ENCODE peak calls at places on chromosomes 2 and 18, in seven cellular contexts. J is mucosa of descending colon; U is prostate gland; A is pancreas; R is mammary epithelial cell; M is tibial nerve; F is naive thymus-derived CD4-positive, alpha-beta T cell. H is an unnamed sample. For H3K9me3, the result is how much of the 10 kb centered on the place peaks cover.

GRCh38 chr18:9137168-9138066 is 836 bp downstream of the ANKRD12 start:
- DNase-seq in U (peak), A (peak), M (peak), F (peak), R (peak), J (peak), H (peak)

GRCh38 chr2:96115631-96116423 is 544 bp downstream of the ADRA2B start:
- DNase-seq in R (no peak), A (no peak), F (no peak), U (no peak), J (peak), M (no peak), H (no peak)

GRCh38 chr2:14536976-14537375 is 95.5 kb upstream of the LRATD1 start:
- DNase-seq in F (no peak), R (no peak), M (no peak), J (no peak), U (no peak), A (no peak), H (no peak)

GRCh38 chr2:112006076-112006410 is 49.0 kb upstream of the TMEM87B start:
- DNase-seq in F (no peak), R (peak), U (no peak), M (no peak), J (no peak), A (no peak), H (no peak)

GRCh38 chr2:222715729-222716128 is 44.3 kb downstream of the MOGAT1 start:
- DNase-seq in A (no peak), U (no peak), F (no peak), J (peak), R (no peak), M (no peak), H (no peak)

GRCh38 chr18:50373531-50373930 is 1.3 kb upstream of the SKA1 start:
- DNase-seq in R (no peak), U (no peak), J (peak), A (peak), F (no peak), M (no peak), H (no peak)

GRCh38 chr2:73341039-73341438 is 44.6 kb upstream of the ALMS1 start:
- DNase-seq in U (no peak), M (no peak), J (no peak), A (no peak), R (no peak), F (no peak), H (no peak)

GRCh38 chr18:51226068-51226467 is 28.6 kb upstream of the MEX3C start:
- DNase-seq in R (no peak), J (no peak), A (no peak), U (no peak), M (no peak), F (no peak), H (no peak)

GRCh38 chr2:187169864-187170263 is 278.2 kb downstream of the CALCRL start:
- DNase-seq in R (no peak), U (no peak), J (no peak), A (no peak), F (no peak), M (no peak), H (no peak)

DNA sequence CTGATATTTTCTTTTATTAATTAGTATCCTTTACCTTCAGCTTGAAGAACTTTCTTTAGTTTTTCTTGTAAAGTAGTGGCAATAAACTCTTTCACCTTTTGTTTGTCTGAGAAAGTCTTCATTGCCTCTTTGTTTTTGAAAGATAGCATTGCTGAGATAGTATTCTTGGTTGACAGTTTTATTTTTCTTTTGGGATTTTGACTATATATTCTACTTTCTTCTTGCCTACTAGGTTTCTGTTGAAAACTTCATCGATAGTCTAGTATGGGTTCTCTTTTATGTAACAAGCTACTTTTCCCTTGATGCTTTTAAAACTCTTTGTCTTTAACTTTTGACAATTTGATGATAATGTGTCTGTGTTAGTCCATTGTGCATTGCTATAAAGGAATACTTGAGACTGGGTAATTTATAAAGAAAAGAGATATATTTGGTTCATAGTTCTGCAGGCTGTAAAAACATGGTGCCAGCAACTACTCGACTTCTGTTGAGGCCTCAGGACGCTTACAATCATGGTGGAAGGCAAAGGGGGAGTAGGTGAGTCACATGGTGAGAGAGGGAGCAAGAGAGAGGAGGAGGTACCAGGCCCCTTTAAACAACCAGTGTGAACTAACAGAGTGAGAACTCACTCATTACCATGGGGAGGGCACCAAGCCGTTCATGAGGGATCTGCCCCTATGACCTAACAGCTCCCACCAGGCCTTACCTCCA is 12.0 kb downstream of the CCDC150 start:
- DNase-seq in F (no peak), J (no peak), M (no peak), U (no peak), A (no peak), R (no peak), H (no peak)
- H3K9me3 ChIP-seq in F (under half), J (under half), M (under half), U (under half), A (under half), R (under half), H (under half)

GRCh38 chr2:105143467-105144127 is 97.9 kb upstream of the GPR45 start:
- DNase-seq in R (peak), F (no peak), U (peak), M (no peak), J (peak), A (no peak), H (no peak)
- H3K4me3 ChIP-seq in R (peak), F (peak), U (peak), M (peak), J (no peak), A (no peak), H (no peak)

DNA sequence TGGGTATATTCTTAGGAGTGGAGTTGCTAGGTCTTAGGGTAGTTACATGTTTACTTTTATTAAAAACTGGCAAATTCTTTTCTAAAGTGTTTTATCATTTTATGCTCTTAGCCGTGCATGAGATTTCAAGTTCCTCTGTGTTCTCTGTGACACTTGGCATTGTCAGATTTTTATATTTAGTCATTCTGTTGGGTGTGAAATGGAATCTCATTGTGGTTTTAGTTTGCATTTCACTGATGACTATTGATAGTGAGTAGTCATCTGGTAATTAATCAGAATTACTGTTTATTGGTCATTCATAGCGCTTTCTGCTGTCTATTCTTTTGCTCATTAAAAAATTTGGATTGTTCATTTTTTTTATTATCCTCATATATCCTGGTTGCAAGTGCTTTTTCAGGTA is 34.1 kb downstream of the RAB3GAP1 start:
- DNase-seq in R (peak), U (no peak), J (no peak), F (no peak), M (no peak), A (no peak), H (no peak)
- H3K9me3 ChIP-seq in R (under half), U (under half), J (under half), F (under half), M (under half), A (under half), H (under half)

DNA sequence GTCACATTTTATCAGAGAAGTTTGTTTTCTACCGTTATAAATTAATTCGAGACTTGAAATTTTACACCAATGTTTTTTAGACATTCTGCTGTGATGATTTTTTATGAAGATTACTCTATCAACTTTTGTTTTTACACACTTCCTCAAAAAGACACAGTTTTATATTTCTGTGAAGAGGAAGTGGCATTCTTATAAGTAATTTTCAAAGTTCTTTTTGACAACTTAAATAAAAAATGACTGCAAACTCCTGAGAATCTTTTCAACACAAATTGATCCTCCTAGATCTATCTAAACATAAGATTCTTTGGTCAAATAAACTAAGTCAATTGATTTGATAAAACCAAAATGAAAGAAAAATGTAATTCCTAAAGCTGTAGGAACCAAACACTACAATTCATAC is 13.7 kb downstream of the ANKRD44 start:
- DNase-seq in M (no peak), R (no peak), A (no peak), J (no peak), U (no peak), F (no peak), H (no peak)
- H3K4me3 ChIP-seq in M (no peak), R (no peak), A (no peak), J (no peak), U (no peak), F (peak), H (no peak)

GRCh38 chr2:12202702-12203101 is 456.3 kb downstream of the LPIN1 start:
- DNase-seq in J (peak), M (no peak), A (no peak), U (no peak), R (no peak), F (no peak), H (no peak)

GRCh38 chr2:12205086-12205485 is 458.7 kb downstream of the LPIN1 start:
- DNase-seq in U (no peak), F (no peak), M (no peak), A (no peak), J (no peak), R (no peak), H (no peak)

GRCh38 chr2:12201369-12201768 is 454.9 kb downstream of the LPIN1 start:
- DNase-seq in J (peak), A (no peak), R (no peak), F (no peak), M (no peak), U (no peak), H (no peak)

GRCh38 chr2:12202301-12202700 is 455.9 kb downstream of the LPIN1 start:
- DNase-seq in J (no peak), F (no peak), R (peak), U (no peak), A (no peak), M (no peak), H (no peak)

GRCh38 chr2:12203528-12203927 is 457.1 kb downstream of the LPIN1 start:
- DNase-seq in F (no peak), M (no peak), J (no peak), U (no peak), A (no peak), R (no peak), H (no peak)
- H3K9me3 ChIP-seq in F (under half), M (under half), J (under half), U (under half), A (under half), R (under half), H (under half)

DNA sequence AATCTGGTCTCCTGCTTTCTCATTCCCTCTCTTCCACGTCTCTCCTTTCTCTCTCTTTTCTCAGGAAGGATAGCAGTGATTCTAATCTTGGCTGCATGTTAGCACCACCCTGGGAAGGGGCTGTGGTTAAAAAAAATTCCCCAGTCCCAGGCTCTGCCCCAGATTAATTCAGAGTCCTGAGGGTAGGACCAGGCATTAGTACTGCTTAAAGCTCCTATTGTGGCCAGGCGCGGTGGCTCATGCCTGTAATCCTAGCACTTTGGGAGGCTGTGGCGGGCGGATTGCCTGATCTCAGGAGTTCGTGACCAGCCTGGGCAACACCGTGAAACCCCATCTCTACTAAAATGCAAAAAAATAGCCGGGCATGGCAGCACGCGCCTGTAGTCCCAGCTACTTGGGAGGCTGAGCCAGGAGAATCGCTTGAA is 35.4 kb upstream of the EML4 start:
- DNase-seq in J (no peak), R (no peak), M (no peak), F (no peak), U (no peak), A (no peak), H (no peak)
- H3K4me3 ChIP-seq in J (no peak), R (no peak), M (no peak), F (no peak), U (no peak), A (no peak), H (no peak)

GRCh38 chr2:145411493-145411892 is 891.6 kb upstream of the ZEB2 start:
- DNase-seq in J (no peak), A (no peak), M (no peak), U (no peak), R (no peak), F (no peak), H (no peak)
- H3K9me3 ChIP-seq in J (under half), A (under half), M (under half), U (under half), R (under half), F (under half), H (under half)

H was measured in lung.